ENCODE peak calls at places on chromosome 1, in nine cellular contexts. P, K, U, C, W, R, X, V and E are unnamed samples.

GRCh38 chr1:8702121-8702520 is 115.3 kb downstream of the RERE start:
- DNase-seq in P (peak), V (no peak), U (no peak), R (peak), W (no peak), X (no peak), K (no peak), C (peak), E (peak)

GRCh38 chr1:70542856-70543255 is 131.8 kb downstream of the CTH start:
- DNase-seq in P (no peak), C (no peak), V (no peak), U (no peak), W (no peak), R (no peak), K (no peak), X (no peak), E (no peak)

GRCh38 chr1:160096491-160097116 is 1.8 kb downstream of the IGSF8 start:
- DNase-seq in V (no peak), X (no peak), K (peak), P (no peak), U (no peak), C (no peak), R (peak), W (no peak), E (no peak)

GRCh38 chr1:14660795-14661194 is 62.3 kb downstream of the KAZN start:
- DNase-seq in X (no peak), K (no peak), W (no peak), U (no peak), R (no peak), P (no peak), C (no peak), V (no peak), E (peak)

GRCh38 chr1:192878249-192878648 is 69.4 kb downstream of the RGS2 start:
- DNase-seq in R (peak), C (no peak), W (peak), V (no peak), P (peak), K (no peak), U (no peak), X (no peak), E (no peak)

GRCh38 chr1:202106340-202107284 is 16.1 kb upstream of the GPR37L1 start:
- DNase-seq in V (no peak), K (no peak), C (peak), U (no peak), R (no peak), P (no peak), X (peak), W (no peak), E (no peak)

GRCh38 chr1:10085076-10085475 is 52.3 kb downstream of the UBE4B start:
- DNase-seq in U (no peak), P (no peak), X (no peak), C (no peak), K (no peak), W (no peak), R (no peak), V (no peak), E (no peak)

GRCh38 chr1:53699981-53700380 is 39.0 kb downstream of the GLIS1 start:
- DNase-seq in C (no peak), R (no peak), V (no peak), X (no peak), K (no peak), U (no peak), W (no peak), P (no peak), E (no peak)

GRCh38 chr1:153404768-153405167 is 11.6 kb upstream of the S100A7A start:
- DNase-seq in K (peak), P (no peak), W (peak), X (peak), C (no peak), R (no peak), U (peak), V (peak), E (peak)

GRCh38 chr1:43706598-43707190 is 642 bp upstream of the ST3GAL3 start:
- DNase-seq in W (no peak), V (no peak), P (no peak), C (peak), K (peak), X (no peak), R (no peak), U (peak), E (peak)

GRCh38 chr1:40032240-40032891 is 8.2 kb upstream of the CAP1 start:
- DNase-seq in R (peak), X (no peak), W (peak), P (peak), C (no peak), K (peak), U (peak), V (no peak), E (peak)

GRCh38 chr1:226094451-226094850 is 31.9 kb downstream of the H3-3A start:
- DNase-seq in U (no peak), P (no peak), R (no peak), X (no peak), K (no peak), V (no peak), W (peak), C (peak), E (no peak)

GRCh38 chr1:235533476-235534168 is 29.4 kb upstream of the B3GALNT2 start:
- DNase-seq in X (no peak), V (no peak), W (no peak), U (no peak), R (no peak), K (no peak), C (no peak), P (no peak), E (no peak)